ENCODE peak calls at places on chromosomes 11 and 22, in four cellular contexts. One of them, this sample, is unnamed.

GRCh38 chr11:103714246-103714645 is 322.2 kb upstream of the DDI1 start:
- DNase-seq in HepG2: no peak
- DNase-seq in GM12878: no peak
- DNase-seq in K562: no peak
- DNase-seq in this sample: no peak

GRCh38 chr22:46731246-46732040 is 6.6 kb downstream of the CERK start:
- DNase-seq in K562: no peak
- DNase-seq in GM12878: no peak
- DNase-seq in HepG2: peak; percentile 78
- DNase-seq in this sample: peak; percentile 50

GRCh38 chr22:28951969-28952521 is 68.7 kb downstream of the ZNRF3 start:
- DNase-seq in HepG2: peak; percentile 65
- DNase-seq in K562: no peak
- DNase-seq in GM12878: no peak
- DNase-seq in this sample: peak; percentile 61

GRCh38 chr11:5631969-5632635 is 7.3 kb downstream of the TRIM34 start:
- DNase-seq in K562: no peak
- DNase-seq in HepG2: no peak
- DNase-seq in GM12878: peak; percentile 85
- DNase-seq in this sample: no peak

GRCh38 chr22:44182591-44183588 is 2.2 kb downstream of the PARVG start:
- DNase-seq in GM12878: no peak
- DNase-seq in HepG2: no peak
- DNase-seq in K562: no peak
- DNase-seq in this sample: no peak

GRCh38 chr11:65442952-65443351 is 20.4 kb downstream of the NEAT1 start:
- DNase-seq in K562: peak; percentile 16
- DNase-seq in HepG2: no peak
- DNase-seq in GM12878: no peak
- DNase-seq in this sample: no peak

GRCh38 chr22:50621948-50622722 is 5.8 kb downstream of the ARSA start:
- DNase-seq in GM12878: peak; percentile 15
- DNase-seq in HepG2: no peak
- DNase-seq in K562: no peak
- DNase-seq in this sample: no peak

GRCh38 chr22:46638601-46639431 is 18.6 kb downstream of the GRAMD4 start:
- DNase-seq in HepG2: peak; percentile 99
- DNase-seq in GM12878: no peak
- DNase-seq in K562: no peak
- DNase-seq in this sample: no peak

GRCh38 chr11:46677169-46677568 is 23.2 kb downstream of the ARHGAP1 start:
- DNase-seq in K562: no peak
- DNase-seq in HepG2: no peak
- DNase-seq in GM12878: no peak
- DNase-seq in this sample: no peak

GRCh38 chr11:32439488-32440210 is 4.3 kb upstream of the WT1 start:
- DNase-seq in K562: no peak
- DNase-seq in HepG2: no peak
- DNase-seq in GM12878: no peak
- DNase-seq in this sample: peak; percentile 32

GRCh38 chr11:109150603-109151002 is 271.4 kb upstream of the C11orf87 start:
- DNase-seq in HepG2: no peak
- DNase-seq in GM12878: no peak
- DNase-seq in K562: no peak
- DNase-seq in this sample: peak; percentile 9

GRCh38 chr22:46072030-46072881 is 78.1 kb upstream of the PPARA start:
- DNase-seq in GM12878: no peak
- DNase-seq in HepG2: no peak
- DNase-seq in K562: no peak
- DNase-seq in this sample: peak; percentile 60

GRCh38 chr11:88410636-88411035 is 73.1 kb upstream of the CTSC start:
- DNase-seq in GM12878: no peak
- DNase-seq in K562: no peak
- DNase-seq in HepG2: no peak
- DNase-seq in this sample: no peak

GRCh38 chr11:116792869-116793475 is 1.3 kb upstream of the APOA5 start:
- DNase-seq in K562: no peak
- DNase-seq in HepG2: no peak
- DNase-seq in GM12878: no peak
- DNase-seq in this sample: no peak

GRCh38 chr11:110367571-110367970 is 62.2 kb upstream of the FDX1 start:
- DNase-seq in HepG2: no peak
- DNase-seq in GM12878: no peak
- DNase-seq in K562: no peak
- DNase-seq in this sample: no peak

GRCh38 chr11:70538641-70539359 is 140.5 kb downstream of the CTTN start:
- DNase-seq in K562: no peak
- DNase-seq in HepG2: no peak
- DNase-seq in GM12878: no peak
- DNase-seq in this sample: no peak

GRCh38 chr11:34454308-34455032 is 15.7 kb downstream of the CAT start:
- DNase-seq in K562: no peak
- DNase-seq in HepG2: no peak
- DNase-seq in GM12878: no peak
- DNase-seq in this sample: no peak

GRCh38 chr11:76323804-76324203 is 57.1 kb downstream of the THAP12 start:
- DNase-seq in K562: no peak
- DNase-seq in HepG2: no peak
- DNase-seq in GM12878: no peak
- DNase-seq in this sample: no peak

GRCh38 chr11:122141757-122142156 is 25.7 kb upstream of the BLID start:
- DNase-seq in HepG2: no peak
- DNase-seq in GM12878: no peak
- DNase-seq in K562: no peak
- DNase-seq in this sample: no peak

GRCh38 chr11:126307706-126308105 is 3.8 kb downstream of the DCPS start:
- DNase-seq in GM12878: no peak
- DNase-seq in HepG2: peak; percentile 35
- DNase-seq in K562: peak; percentile 66
- DNase-seq in this sample: peak; percentile 87

GRCh38 chr11:56045538-56045937 is 18.1 kb downstream of the OR5AS1 start:
- DNase-seq in K562: no peak
- DNase-seq in HepG2: no peak
- DNase-seq in GM12878: no peak
- DNase-seq in this sample: no peak

GRCh38 chr22:30754971-30755759 is 60.5 kb downstream of the OSBP2 start:
- DNase-seq in K562: peak; percentile 69
- DNase-seq in GM12878: no peak
- DNase-seq in HepG2: peak; percentile 54
- DNase-seq in this sample: peak; percentile 92

GRCh38 chr22:23037429-23038333 is 32.6 kb upstream of the GNAZ start:
- DNase-seq in GM12878: no peak
- DNase-seq in HepG2: no peak
- DNase-seq in K562: no peak
- DNase-seq in this sample: no peak

GRCh38 chr22:47621253-47621652 is 858.8 kb downstream of the TBC1D22A start:
- DNase-seq in K562: no peak
- DNase-seq in GM12878: no peak
- DNase-seq in HepG2: no peak
- DNase-seq in this sample: no peak

GRCh38 chr11:12204506-12204905 is 94.1 kb downstream of the MICAL2 start:
- DNase-seq in K562: no peak
- DNase-seq in GM12878: no peak
- DNase-seq in HepG2: no peak
- DNase-seq in this sample: no peak

GRCh38 chr11:128579790-128580504 is 7.4 kb downstream of the ETS1 start:
- DNase-seq in HepG2: no peak
- DNase-seq in K562: no peak
- DNase-seq in GM12878: no peak
- DNase-seq in this sample: no peak

GRCh38 chr11:61151545-61152252 is 9.5 kb downstream of the VPS37C start:
- DNase-seq in K562: peak; percentile 81
- DNase-seq in GM12878: no peak
- DNase-seq in HepG2: no peak
- DNase-seq in this sample: no peak

GRCh38 chr22:19889951-19890350 is 35.3 kb upstream of the GNB1L start:
- DNase-seq in GM12878: no peak
- DNase-seq in K562: no peak
- DNase-seq in HepG2: no peak
- DNase-seq in this sample: no peak

GRCh38 chr11:45341379-45341778 is 55.2 kb upstream of the SYT13 start:
- DNase-seq in HepG2: no peak
- DNase-seq in K562: no peak
- DNase-seq in GM12878: no peak
- DNase-seq in this sample: peak; percentile 58

GRCh38 chr11:60625262-60625661 is 74.2 kb upstream of the MS4A8 start:
- DNase-seq in HepG2: peak; percentile 22
- DNase-seq in GM12878: no peak
- DNase-seq in K562: peak; percentile 38
- DNase-seq in this sample: peak; percentile 75

GRCh38 chr11:128610765-128611617 is 23.6 kb upstream of the ETS1 start:
- DNase-seq in K562: no peak
- DNase-seq in GM12878: peak; percentile 93
- DNase-seq in HepG2: no peak
- DNase-seq in this sample: no peak

GRCh38 chr11:128716661-128717210 is 22.9 kb downstream of the FLI1 start:
- DNase-seq in HepG2: no peak
- DNase-seq in K562: no peak
- DNase-seq in GM12878: no peak
- DNase-seq in this sample: peak; percentile 18

DNA sequence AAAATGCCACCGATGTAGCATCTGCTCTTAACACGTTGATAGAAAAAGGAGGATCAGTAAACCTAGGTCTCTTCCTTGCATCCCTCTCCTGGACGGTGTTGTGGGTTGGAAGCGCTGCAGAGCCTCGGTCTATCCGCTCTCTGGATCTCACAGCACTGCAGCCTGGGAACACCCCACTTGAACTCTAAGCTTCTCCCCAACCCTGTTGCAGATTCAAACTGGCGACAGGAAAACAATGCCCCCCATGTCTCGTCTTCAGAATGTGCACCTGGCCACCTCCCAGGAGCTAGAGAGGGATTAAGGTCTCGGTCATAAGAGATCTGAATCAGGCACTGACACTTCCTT is 458 bp downstream of the TMEM218 start:
- DNase-seq in K562: peak; percentile 37
- DNase-seq in HepG2: peak; percentile 21
- DNase-seq in GM12878: no peak
- DNase-seq in this sample: peak; percentile 38
- TF ChIP-seq EZH2 in K562: no peak
- TF ChIP-seq EZH2 in HepG2: no peak
- TF ChIP-seq EZH2 in GM12878: no peak
- TF ChIP-seq EZH2 in this sample: no peak

DNA sequence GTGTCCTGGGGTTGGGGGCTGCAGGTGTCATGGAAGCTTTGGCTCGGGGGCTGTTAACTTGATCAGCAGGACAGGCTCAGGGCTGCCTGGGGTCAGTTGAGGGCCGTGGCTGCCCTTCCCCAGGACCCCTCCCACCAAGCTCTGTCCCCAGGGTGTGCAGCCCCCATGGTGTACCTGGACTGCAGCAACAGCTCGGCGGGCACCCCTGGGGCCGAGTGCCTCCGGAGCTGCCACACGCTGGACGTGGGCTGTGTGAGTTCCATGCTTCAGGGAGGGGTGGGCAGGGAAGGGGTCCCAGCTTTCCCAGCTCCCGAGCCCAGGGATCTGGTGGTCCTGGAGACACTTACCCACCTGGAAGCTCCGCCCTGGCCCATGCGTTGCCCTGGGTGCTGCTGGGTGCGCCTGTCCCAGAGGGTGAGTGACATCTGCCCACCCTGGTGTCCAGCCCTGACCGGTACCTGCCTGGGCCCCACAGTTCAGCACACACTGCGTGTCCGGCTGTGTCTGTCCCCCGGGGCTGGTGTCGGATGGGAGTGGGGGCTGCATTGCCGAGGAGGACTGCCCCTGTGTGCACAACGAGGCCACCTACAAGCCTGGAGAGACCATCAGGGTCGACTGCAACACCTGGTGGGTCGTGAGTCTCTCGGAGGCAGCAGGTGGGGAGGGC is 11.3 kb downstream of the MUC5B start:
- DNase-seq in GM12878: no peak
- DNase-seq in K562: no peak
- DNase-seq in HepG2: no peak
- DNase-seq in this sample: no peak
- TF ChIP-seq JUNB in GM12878: no peak
- TF ChIP-seq JUNB in K562: no peak
- TF ChIP-seq JUNB in HepG2: no peak
- TF ChIP-seq JUNB in this sample: no peak

DNA sequence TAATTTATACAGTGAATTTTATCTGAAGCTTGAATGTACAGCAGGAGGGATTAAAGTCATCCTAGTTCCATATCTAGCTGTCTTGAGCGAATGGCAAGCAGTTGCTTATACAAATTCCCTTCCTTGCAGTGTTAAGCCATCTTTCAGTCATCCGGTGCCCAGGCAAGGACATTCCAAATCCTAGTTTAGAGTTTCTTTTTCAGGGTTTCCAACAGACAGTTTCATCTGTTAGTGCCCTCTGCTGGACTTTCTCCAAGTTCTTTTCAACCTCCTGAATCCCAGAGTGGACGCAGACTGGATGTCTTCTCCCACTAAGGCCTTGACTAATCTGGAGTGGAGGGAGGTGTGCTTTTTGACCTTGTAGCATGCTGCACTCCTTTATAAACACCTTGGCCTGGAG is 45.4 kb downstream of the GRAMD1B start:
- DNase-seq in K562: peak; percentile 10
- DNase-seq in GM12878: no peak
- DNase-seq in HepG2: no peak
- DNase-seq in this sample: peak; percentile 72
- H2AFZ ChIP-seq in K562: no peak overlapping the region
- H2AFZ ChIP-seq in GM12878: no peak overlapping the region
- H2AFZ ChIP-seq in HepG2: no peak overlapping the region
- H2AFZ ChIP-seq in this sample: no peak overlapping the region

GRCh38 chr11:16606784-16607674 is 131.4 kb upstream of the C11orf58 start:
- DNase-seq in GM12878: no peak
- DNase-seq in HepG2: no peak
- DNase-seq in K562: peak; percentile 58
- DNase-seq in this sample: peak; percentile 58
- TF ChIP-seq EZH2 in GM12878: no peak
- TF ChIP-seq EZH2 in HepG2: peak; percentile 73
- TF ChIP-seq EZH2 in K562: no peak
- TF ChIP-seq EZH2 in this sample: peak; percentile 83

GRCh38 chr11:13883042-13883441 is 79.5 kb upstream of the SPON1 start:
- DNase-seq in GM12878: no peak
- DNase-seq in K562: peak; percentile 47
- DNase-seq in HepG2: no peak
- DNase-seq in this sample: no peak
- TF ChIP-seq JUNB in GM12878: no peak
- TF ChIP-seq JUNB in K562: no peak
- TF ChIP-seq JUNB in HepG2: no peak
- TF ChIP-seq JUNB in this sample: no peak

GRCh38 chr11:14249121-14249963 is 109.6 kb downstream of the RRAS2 start:
- DNase-seq in GM12878: no peak
- DNase-seq in K562: peak; percentile 62
- DNase-seq in HepG2: peak; percentile 35
- DNase-seq in this sample: peak; percentile 82
- H2AFZ ChIP-seq in GM12878: no peak overlapping the region
- H2AFZ ChIP-seq in K562: no peak overlapping the region
- H2AFZ ChIP-seq in HepG2: no peak overlapping the region
- H2AFZ ChIP-seq in this sample: no peak overlapping the region

GRCh38 chr11:64036081-64037026 is 623 bp downstream of the FLRT1 start:
- DNase-seq in GM12878: no peak
- DNase-seq in K562: peak; percentile 40
- DNase-seq in HepG2: no peak
- DNase-seq in this sample: peak; percentile 54
- TF ChIP-seq EZH2 in GM12878: no peak
- TF ChIP-seq EZH2 in K562: no peak
- TF ChIP-seq EZH2 in HepG2: no peak
- TF ChIP-seq EZH2 in this sample: peak; percentile 45

This sample was measured in GM23338.